ENCODE peak calls at places on chromosomes 12 and 14, in four cellular contexts. One of them, this sample, is unnamed.

GRCh38 chr12:67355428-67356385 is 86.5 kb downstream of the CAND1 start:
- DNase-seq in tibial artery: no peak
- DNase-seq in fibroblast of the conjunctiva: peak; percentile 47
- DNase-seq in Calu3: peak; percentile 11
- DNase-seq in this sample: peak; percentile 45

GRCh38 chr14:69092840-69093422 is 60.0 kb downstream of the DCAF5 start:
- DNase-seq in tibial artery: no peak
- DNase-seq in fibroblast of the conjunctiva: no peak
- DNase-seq in Calu3: no peak
- DNase-seq in this sample: no peak

GRCh38 chr12:105036937-105037649 is 47.2 kb downstream of the ALDH1L2 start:
- DNase-seq in tibial artery: no peak
- DNase-seq in fibroblast of the conjunctiva: no peak
- DNase-seq in Calu3: no peak
- DNase-seq in this sample: no peak

GRCh38 chr14:60724080-60724618 is at the start of gene SIX4:
- DNase-seq in tibial artery: peak; percentile 86
- DNase-seq in fibroblast of the conjunctiva: peak; percentile 72
- DNase-seq in Calu3: peak; percentile 75
- DNase-seq in this sample: peak; percentile 71

GRCh38 chr14:69326611-69327010 is 66.7 kb downstream of the GALNT16 start:
- DNase-seq in tibial artery: no peak
- DNase-seq in fibroblast of the conjunctiva: no peak
- DNase-seq in Calu3: no peak
- DNase-seq in this sample: no peak

GRCh38 chr14:65160091-65160490 is 57.8 kb upstream of the MAX start:
- DNase-seq in tibial artery: no peak
- DNase-seq in fibroblast of the conjunctiva: no peak
- DNase-seq in Calu3: no peak
- DNase-seq in this sample: no peak

GRCh38 chr12:3054993-3055711 is 22.0 kb upstream of the TSPAN9 start:
- DNase-seq in tibial artery: no peak
- DNase-seq in fibroblast of the conjunctiva: no peak
- DNase-seq in Calu3: no peak
- DNase-seq in this sample: no peak

GRCh38 chr12:121799175-121799841 is 4.5 kb upstream of the SETD1B start:
- DNase-seq in tibial artery: peak; percentile 91
- DNase-seq in fibroblast of the conjunctiva: no peak
- DNase-seq in Calu3: peak; percentile 72
- DNase-seq in this sample: peak; percentile 75

GRCh38 chr14:97757491-97757890 is 960.3 kb downstream of the VRK1 start:
- DNase-seq in tibial artery: no peak
- DNase-seq in fibroblast of the conjunctiva: no peak
- DNase-seq in Calu3: no peak
- DNase-seq in this sample: no peak

GRCh38 chr12:14065094-14065493 is 83.7 kb upstream of the GRIN2B start:
- DNase-seq in tibial artery: no peak
- DNase-seq in fibroblast of the conjunctiva: no peak
- DNase-seq in Calu3: no peak
- DNase-seq in this sample: no peak

GRCh38 chr12:18296909-18297280 is 35.6 kb downstream of the PIK3C2G start:
- DNase-seq in tibial artery: no peak
- DNase-seq in fibroblast of the conjunctiva: no peak
- DNase-seq in Calu3: no peak
- DNase-seq in this sample: no peak

GRCh38 chr14:103679351-103679750 is 35.9 kb downstream of the XRCC3 start:
- DNase-seq in tibial artery: no peak
- DNase-seq in fibroblast of the conjunctiva: no peak
- DNase-seq in Calu3: peak; percentile 24
- DNase-seq in this sample: peak; percentile 23

GRCh38 chr14:67882973-67883372 is 63.4 kb downstream of the RAD51B start:
- DNase-seq in tibial artery: no peak
- DNase-seq in fibroblast of the conjunctiva: no peak
- DNase-seq in Calu3: no peak
- DNase-seq in this sample: no peak

GRCh38 chr14:22822619-22823551 is 6.8 kb upstream of the MRPL52 start:
- DNase-seq in tibial artery: peak; percentile 87
- DNase-seq in fibroblast of the conjunctiva: peak; percentile 90
- DNase-seq in Calu3: peak; percentile 87
- DNase-seq in this sample: peak; percentile 71

GRCh38 chr12:54197037-54197909 is 8.5 kb upstream of the SMUG1 start:
- DNase-seq in tibial artery: no peak
- DNase-seq in fibroblast of the conjunctiva: no peak
- DNase-seq in Calu3: no peak
- DNase-seq in this sample: no peak

GRCh38 chr12:92059976-92060375 is 85.7 kb downstream of the BTG1 start:
- DNase-seq in tibial artery: no peak
- DNase-seq in fibroblast of the conjunctiva: no peak
- DNase-seq in Calu3: no peak
- DNase-seq in this sample: no peak

This sample was measured in NCI-H460.